ENCODE peak calls at places on chromosomes 12 and 14, in five cellular contexts. O, J, F, Q and A are unnamed samples.

GRCh38 chr14:97978336-97978735 is 1181.2 kb downstream of the VRK1 start:
- DNase-seq in O (peak; percentile 52), F (peak; percentile 77), J (peak; percentile 80), Q (no peak), A (peak; percentile 76)

GRCh38 chr14:64080452-64080851 is 213.7 kb downstream of the ESR2 start:
- DNase-seq in F (no peak), J (no peak), Q (no peak), O (no peak), A (no peak)

GRCh38 chr12:54993181-54993835 is 8.7 kb upstream of the TESPA1 start:
- DNase-seq in F (no peak), O (peak; percentile 51), Q (no peak), J (peak; percentile 48), A (no peak)

GRCh38 chr12:28158353-28158752 is 31.9 kb upstream of the CCDC91 start:
- DNase-seq in Q (no peak), F (no peak), J (no peak), O (no peak), A (no peak)

GRCh38 chr12:79618848-79619404 is 71.8 kb downstream of the PAWR start:
- DNase-seq in O (no peak), J (no peak), F (no peak), Q (no peak), A (no peak)

GRCh38 chr12:124044809-124045321 is 71.8 kb downstream of the ZNF664 start:
- DNase-seq in Q (no peak), O (no peak), J (no peak), F (no peak), A (no peak)

GRCh38 chr12:104513681-104514080 is 56.9 kb downstream of the CHST11 start:
- DNase-seq in F (no peak), J (no peak), Q (no peak), O (no peak), A (no peak)

GRCh38 chr12:1531654-1532366 is 62.6 kb downstream of the FBXL14 start:
- DNase-seq in O (no peak), Q (no peak), F (no peak), J (no peak), A (no peak)

GRCh38 chr14:31167032-31167431 is 40.6 kb downstream of the HECTD1 start:
- DNase-seq in Q (no peak), O (no peak), J (no peak), F (no peak), A (no peak)

GRCh38 chr14:55614304-55614703 is 34.3 kb downstream of the KTN1 start:
- DNase-seq in J (no peak), F (no peak), Q (no peak), O (no peak), A (no peak)

GRCh38 chr12:55728185-55728931 is 451 bp downstream of the CD63 start:
- DNase-seq in Q (no peak), F (peak; percentile 89), O (peak; percentile 77), J (peak; percentile 83), A (no peak)

GRCh38 chr12:7933255-7933726 is 2.7 kb downstream of the SLC2A3 start:
- DNase-seq in O (peak; percentile 67), Q (no peak), F (peak; percentile 66), J (peak; percentile 74), A (peak; percentile 86)

GRCh38 chr14:34874386-34875030 is 652 bp downstream of the BAZ1A start:
- DNase-seq in O (peak; percentile 67), F (peak; percentile 77), Q (no peak), J (peak; percentile 54), A (no peak)

GRCh38 chr12:5571115-5571514 is 139.2 kb downstream of the NTF3 start:
- DNase-seq in Q (no peak), O (no peak), F (no peak), J (no peak), A (no peak)

GRCh38 chr12:132145334-132145733 is 1.1 kb downstream of the NOC4L start:
- DNase-seq in F (no peak), O (peak; percentile 43), J (no peak), Q (no peak), A (no peak)

GRCh38 chr14:100902792-100903191 is 730 bp downstream of the RTL1 start:
- DNase-seq in O (no peak), Q (no peak), J (peak; percentile 20), F (no peak), A (peak; percentile 43)

GRCh38 chr14:79062226-79062625 is 892.1 kb downstream of the NRXN3 start:
- DNase-seq in O (no peak), J (no peak), Q (no peak), F (no peak), A (no peak)

GRCh38 chr14:59964251-59965007 is 44.5 kb downstream of the LRRC9 start:
- DNase-seq in Q (no peak), J (no peak), F (no peak), O (no peak), A (no peak)
- H3K27ac ChIP-seq in Q (no peak overlapping the region), J (no peak overlapping the region), F (no peak overlapping the region), O (no peak overlapping the region), A (no peak overlapping the region)

GRCh38 chr12:106747973-106748436 is 26.5 kb upstream of the RIC8B start:
- DNase-seq in F (no peak), O (no peak), J (no peak), Q (no peak), A (no peak)
- H3K27ac ChIP-seq in F (no peak overlapping the region), O (no peak overlapping the region), J (no peak overlapping the region), Q (no peak overlapping the region), A (no peak overlapping the region)

DNA sequence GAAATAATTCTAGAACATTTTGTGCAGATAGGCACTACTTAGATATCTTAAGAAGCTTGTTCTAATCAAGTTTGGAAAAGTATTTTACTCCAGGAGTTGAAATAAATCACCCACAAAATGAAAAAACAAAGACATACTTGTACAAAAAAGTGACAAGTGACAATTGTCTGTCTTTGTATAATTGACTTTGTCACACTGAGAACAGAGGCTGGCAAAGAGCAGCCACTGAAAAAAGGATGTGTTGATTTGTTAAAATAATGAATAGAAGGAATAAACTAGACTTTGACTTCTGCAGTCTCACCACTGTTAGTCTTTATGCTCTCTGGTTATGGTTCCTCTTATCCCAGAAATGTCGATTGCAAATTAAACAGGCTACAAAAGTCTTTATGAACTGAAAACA is 77.6 kb downstream of the PTPRR start:
- DNase-seq in Q (no peak), F (no peak), J (no peak), O (no peak), A (no peak)
- H3K27ac ChIP-seq in Q (no peak overlapping the region), F (no peak overlapping the region), J (no peak overlapping the region), O (no peak overlapping the region), A (no peak overlapping the region)

DNA sequence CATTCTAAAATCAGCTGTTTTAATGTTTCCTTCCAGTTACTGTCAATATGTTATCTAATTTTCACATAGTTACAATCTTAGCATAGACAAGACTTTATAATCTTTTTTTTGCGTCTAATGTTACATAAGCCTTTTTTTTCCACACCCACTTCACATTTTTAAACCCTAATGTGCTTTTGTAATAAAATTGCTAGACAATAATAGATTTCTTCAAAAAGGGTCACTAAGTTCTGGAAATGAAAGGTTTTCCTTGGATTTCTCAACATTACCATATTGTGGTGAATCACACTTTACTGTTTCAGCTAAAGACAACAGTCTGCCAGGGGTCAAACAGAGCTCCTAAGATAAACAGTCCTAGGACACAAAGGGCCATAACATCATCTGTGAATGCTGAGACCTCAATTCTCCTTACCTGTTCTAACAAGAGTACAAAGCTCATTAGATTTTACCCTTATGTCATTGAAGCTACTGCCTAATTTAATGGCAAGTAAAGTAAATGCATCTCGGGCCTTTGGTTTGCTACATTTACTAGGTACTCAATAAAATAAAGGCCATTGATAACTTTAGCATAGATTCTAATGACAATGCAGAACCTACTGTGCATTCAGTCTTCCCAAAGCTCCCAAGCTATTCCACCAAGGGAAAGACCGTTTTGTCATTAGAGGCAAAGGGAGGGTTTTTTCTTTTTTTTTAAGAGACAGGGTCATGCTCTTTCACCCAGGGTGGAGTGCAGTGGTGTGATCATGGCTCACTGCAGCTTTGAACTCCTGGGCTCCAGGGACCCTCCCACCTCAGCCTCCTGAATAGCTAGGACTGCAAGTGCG is 111.2 kb upstream of the SLC38A2 start:
- DNase-seq in F (no peak), O (no peak), J (no peak), Q (no peak), A (no peak)
- H3K27ac ChIP-seq in F (no peak overlapping the region), O (peak overlapping the region; percentile 72), J (no peak overlapping the region), Q (no peak overlapping the region), A (no peak overlapping the region)

GRCh38 chr14:102215522-102216250 is 76.0 kb downstream of the WDR20 start:
- DNase-seq in F (no peak), O (no peak), Q (no peak), J (no peak), A (no peak)

GRCh38 chr14:102212845-102213244 is 73.1 kb downstream of the WDR20 start:
- DNase-seq in F (no peak), O (no peak), J (no peak), Q (no peak), A (no peak)

GRCh38 chr14:102213470-102213869 is 73.8 kb downstream of the WDR20 start:
- DNase-seq in Q (no peak), O (no peak), F (no peak), J (no peak), A (no peak)

GRCh38 chr14:102213984-102214658 is 74.4 kb downstream of the WDR20 start:
- DNase-seq in F (no peak), Q (no peak), O (no peak), J (no peak), A (no peak)

GRCh38 chr14:102215071-102215470 is 75.4 kb downstream of the WDR20 start:
- DNase-seq in F (no peak), J (no peak), O (no peak), Q (no peak), A (no peak)
- H3K27ac ChIP-seq in F (no peak overlapping the region), J (no peak overlapping the region), O (no peak overlapping the region), Q (no peak overlapping the region), A (peak overlapping the region; percentile 80)

GRCh38 chr12:49647827-49648721 is 24.7 kb downstream of the PRPF40B start:
- DNase-seq in F (no peak), J (no peak), O (no peak), Q (no peak), A (no peak)

GRCh38 chr12:49648722-49649032 is 25.3 kb downstream of the PRPF40B start:
- DNase-seq in O (no peak), F (no peak), J (no peak), Q (no peak), A (no peak)

GRCh38 chr12:49649892-49650291 is 26.5 kb downstream of the PRPF40B start:
- DNase-seq in O (no peak), J (no peak), F (no peak), Q (no peak), A (no peak)

GRCh38 chr12:49647280-49647679 is 23.9 kb downstream of the PRPF40B start:
- DNase-seq in Q (no peak), O (no peak), F (no peak), J (no peak), A (no peak)

GRCh38 chr12:49649445-49649844 is 26.1 kb downstream of the PRPF40B start:
- DNase-seq in J (no peak), Q (no peak), F (no peak), O (no peak), A (no peak)
- H3K27ac ChIP-seq in J (peak overlapping the region; percentile 87), Q (no peak overlapping the region), F (peak overlapping the region; percentile 82), O (no peak overlapping the region), A (no peak overlapping the region)

GRCh38 chr12:65825573-65826512 is 1.6 kb downstream of the HMGA2 start:
- DNase-seq in F (peak; percentile 48), J (no peak), O (peak; percentile 47), Q (no peak), A (no peak)
- H3K27ac ChIP-seq in F (no peak overlapping the region), J (no peak overlapping the region), O (no peak overlapping the region), Q (peak overlapping the region; percentile 43), A (no peak overlapping the region)

DNA sequence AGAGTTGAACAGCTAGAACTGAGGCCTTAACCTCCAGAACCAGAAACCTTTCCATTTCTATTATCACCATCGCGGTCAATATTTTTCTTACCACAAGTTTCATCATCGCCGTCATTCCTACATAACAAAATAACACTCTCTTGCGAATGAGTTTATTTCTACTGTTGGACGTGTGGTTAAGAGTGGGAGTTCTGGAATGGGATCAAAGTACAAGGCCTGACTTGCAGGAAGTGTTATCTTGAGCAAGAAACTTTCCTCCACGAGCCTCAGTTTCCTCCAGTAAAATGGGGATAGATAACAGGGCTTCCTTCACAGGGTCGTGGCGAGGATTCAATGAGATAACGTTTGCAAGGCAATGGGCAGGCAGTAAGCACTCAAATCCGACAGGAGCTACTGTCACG is 652 bp downstream of the SART3 start:
- DNase-seq in J (no peak), Q (no peak), O (no peak), F (no peak), A (no peak)
- H3K27ac ChIP-seq in J (peak overlapping the region; percentile 93), Q (peak overlapping the region; percentile 98), O (peak overlapping the region; percentile 90), F (peak overlapping the region; percentile 93), A (peak overlapping the region; percentile 87)